ENCODE peak calls at places on chromosomes 4 and X, in eight cellular contexts. K is PC-9, S is ovary, G is endodermal cell, L is GM06990, A is sigmoid colon, J is esophagus squamous epithelium, U is lower lobe of right lung. P is an unnamed sample.

GRCh38 chr4:99868126-99868596 is 26.1 kb downstream of the LAMTOR3 start:
- DNase-seq in S (no peak), G (peak; percentile 51), U (no peak), K (no peak), L (no peak), J (no peak), A (no peak), P (no peak)

GRCh38 chr4:153267915-153268694 is 63.9 kb downstream of the TRIM2 start:
- DNase-seq in J (no peak), U (no peak), L (no peak), G (no peak), A (no peak), S (no peak), K (no peak), P (no peak)

GRCh38 chr4:141131738-141132688 is 1.3 kb downstream of the RNF150 start:
- DNase-seq in U (no peak), S (peak; percentile 56), J (no peak), A (peak; percentile 73), G (peak; percentile 74), K (no peak), L (peak; percentile 18), P (peak; percentile 85)

GRCh38 chrX:17023670-17024069 is 77.2 kb downstream of the REPS2 start:
- DNase-seq in K (no peak), U (no peak), L (no peak), S (no peak), J (no peak), A (no peak), G (no peak), P (no peak)

GRCh38 chr4:22607382-22607781 is 85.4 kb upstream of the GBA3 start:
- DNase-seq in A (peak; percentile 71), S (peak; percentile 28), G (peak; percentile 69), J (no peak), L (peak; percentile 28), U (no peak), K (no peak), P (peak; percentile 74)

GRCh38 chr4:150078041-150078995 is at the start of gene DCLK2:
- DNase-seq in S (peak; percentile 93), K (no peak), A (peak; percentile 94), G (peak; percentile 86), J (no peak), U (peak; percentile 76), L (peak; percentile 15), P (peak; percentile 91)

GRCh38 chrX:12949205-12949926 is 25.5 kb upstream of the TMSB4X start:
- DNase-seq in G (no peak), K (no peak), S (no peak), U (no peak), A (no peak), J (no peak), L (no peak), P (no peak)

GRCh38 chr4:120071192-120071795 is 4.6 kb upstream of the MAD2L1 start:
- DNase-seq in K (no peak), J (no peak), S (peak; percentile 52), G (peak; percentile 49), A (no peak), U (no peak), L (peak; percentile 15), P (no peak)

GRCh38 chr4:68373513-68373912 is 23.6 kb upstream of the YTHDC1 start:
- DNase-seq in J (no peak), L (peak; percentile 42), K (no peak), U (peak; percentile 75), A (peak; percentile 90), S (peak; percentile 76), G (peak; percentile 92), P (peak; percentile 87)

GRCh38 chr4:180828455-180829018 is 1414.7 kb upstream of the TENM3 start:
- DNase-seq in U (no peak), A (no peak), K (no peak), G (peak; percentile 48), L (no peak), S (no peak), J (no peak), P (no peak)

GRCh38 chrX:118271770-118272169 is 74.1 kb upstream of the WDR44 start:
- DNase-seq in S (no peak), L (no peak), U (no peak), J (no peak), G (no peak), A (no peak), K (no peak), P (no peak)

GRCh38 chr4:118308306-118309030 is 44.3 kb downstream of the PRSS12 start:
- DNase-seq in L (no peak), U (no peak), A (no peak), G (no peak), S (no peak), K (no peak), J (no peak), P (no peak)

GRCh38 chr4:7727727-7728126 is 211.9 kb downstream of the AFAP1 start:
- DNase-seq in J (no peak), A (no peak), S (no peak), U (no peak), G (no peak), K (no peak), L (no peak), P (no peak)

GRCh38 chr4:5069916-5070315 is 18.6 kb downstream of the STK32B start:
- DNase-seq in A (no peak), G (no peak), L (no peak), S (no peak), J (no peak), U (no peak), K (no peak), P (no peak)

GRCh38 chr4:168197926-168198325 is 105.6 kb downstream of the ANXA10 start:
- DNase-seq in G (no peak), A (no peak), L (no peak), U (no peak), J (no peak), S (no peak), K (no peak), P (no peak)

GRCh38 chr4:26150948-26151347 is 169.9 kb upstream of the RBPJ start:
- DNase-seq in L (no peak), G (no peak), K (no peak), S (no peak), U (no peak), J (no peak), A (no peak), P (no peak)

DNA sequence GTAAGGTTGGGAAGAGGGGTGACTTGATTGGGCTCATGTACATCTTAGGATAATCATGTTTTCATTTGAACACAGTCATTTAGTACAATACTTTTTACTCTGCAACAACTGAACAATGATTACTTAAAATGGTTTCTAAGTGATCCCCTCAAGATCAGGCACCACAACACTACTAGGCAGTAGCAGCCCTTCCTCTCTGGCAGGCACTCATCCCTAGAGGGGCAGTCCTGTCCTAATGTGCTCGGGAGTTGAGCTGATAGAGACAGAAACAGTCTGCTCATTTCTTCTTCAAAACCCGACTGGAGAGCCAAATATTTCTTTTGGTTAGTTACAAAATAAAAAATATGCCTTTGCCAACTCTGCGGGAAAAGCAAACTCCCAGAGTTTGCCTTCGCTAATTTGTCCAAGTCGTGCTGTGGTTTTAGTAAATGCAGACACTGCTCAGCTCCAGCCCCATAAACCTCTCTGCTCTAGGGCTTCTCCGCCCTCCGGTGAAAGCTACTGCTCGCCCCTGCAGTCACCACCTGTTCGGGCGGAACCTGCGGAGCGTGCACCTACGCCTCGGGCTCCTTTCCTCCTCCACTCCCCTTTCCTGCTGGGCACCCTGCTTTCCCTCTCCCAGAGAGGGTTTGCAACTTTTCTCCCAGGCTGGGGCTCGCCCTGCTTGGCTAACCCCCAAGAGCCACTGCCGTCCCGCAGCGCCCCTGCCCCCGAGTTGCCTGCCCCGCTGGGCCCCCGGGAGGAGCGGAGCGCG is 524 bp upstream of the NPNT start:
- DNase-seq in J (no peak), K (no peak), A (no peak), G (no peak), S (no peak), L (peak; percentile 17), U (peak; percentile 74), P (no peak)
- H3K4me3 ChIP-seq in J (peak overlapping the region; percentile 78), K (no peak overlapping the region), A (peak overlapping the region; percentile 47), G (peak overlapping the region; percentile 81), S (peak overlapping the region; percentile 41), L (peak overlapping the region; percentile 72), U (peak overlapping the region; percentile 73), P (peak overlapping the region; percentile 74)

DNA sequence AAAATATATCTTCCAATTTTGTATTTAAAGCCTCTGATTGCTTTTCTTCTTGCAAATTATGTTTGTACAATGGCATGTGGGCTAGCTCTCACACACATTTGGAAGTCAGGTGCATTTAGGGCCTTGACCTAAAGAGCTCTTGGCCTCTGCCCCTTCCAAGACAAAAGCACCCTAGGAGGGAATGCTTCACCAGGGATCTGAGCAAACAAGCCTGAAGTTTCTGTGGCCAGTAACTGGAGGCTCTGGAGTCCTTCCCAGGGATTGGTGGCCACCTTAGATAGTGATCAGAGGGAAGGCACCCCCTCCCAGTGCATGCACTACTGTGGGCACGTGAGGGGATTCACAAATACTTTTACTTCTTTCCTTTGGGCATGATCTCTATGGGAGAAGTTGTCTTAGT is 60.3 kb upstream of the DIPK2B start:
- DNase-seq in K (no peak), L (no peak), J (no peak), A (no peak), G (no peak), S (no peak), U (no peak), P (no peak)
- H3K4me3 ChIP-seq in K (no peak overlapping the region), L (no peak overlapping the region), J (no peak overlapping the region), A (no peak overlapping the region), G (no peak overlapping the region), S (no peak overlapping the region), U (no peak overlapping the region), P (no peak overlapping the region)

DNA sequence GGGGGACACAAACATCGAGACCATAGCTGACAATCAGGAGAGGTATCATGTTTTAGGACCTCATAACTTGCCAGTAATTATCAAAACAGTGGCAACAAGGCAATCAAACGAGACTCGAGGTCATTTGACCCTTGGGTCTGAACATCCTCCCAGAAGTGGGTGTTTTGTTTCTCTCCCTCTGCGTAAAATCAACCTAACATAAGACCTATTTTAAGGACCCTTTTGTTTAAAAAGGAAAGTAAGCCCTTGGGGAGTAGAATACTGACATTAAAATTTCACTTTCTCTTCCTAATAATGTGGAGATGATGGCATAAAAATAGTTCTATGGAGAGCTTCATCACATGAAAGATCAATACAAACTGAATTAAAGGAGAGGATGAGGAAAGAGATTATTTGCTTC is 106.2 kb upstream of the PUDP start:
- DNase-seq in K (no peak), U (no peak), G (no peak), L (peak; percentile 11), A (no peak), S (no peak), J (no peak), P (no peak)
- H3K4me3 ChIP-seq in K (no peak overlapping the region), U (no peak overlapping the region), G (no peak overlapping the region), L (no peak overlapping the region), A (no peak overlapping the region), S (no peak overlapping the region), J (no peak overlapping the region), P (no peak overlapping the region)

GRCh38 chrX:10482262-10482661 is 138.1 kb downstream of the MID1 start:
- DNase-seq in G (no peak), A (no peak), J (no peak), U (no peak), L (no peak), K (no peak), S (no peak), P (no peak)

GRCh38 chrX:10483191-10483808 is 137.1 kb downstream of the MID1 start:
- DNase-seq in K (no peak), G (no peak), S (peak; percentile 31), J (no peak), A (no peak), U (no peak), L (no peak), P (no peak)

GRCh38 chrX:10484683-10485247 is 135.6 kb downstream of the MID1 start:
- DNase-seq in U (no peak), L (no peak), S (no peak), G (no peak), J (no peak), K (no peak), A (no peak), P (no peak)

GRCh38 chrX:10485331-10485730 is 135.1 kb downstream of the MID1 start:
- DNase-seq in J (no peak), U (no peak), S (no peak), L (no peak), A (no peak), G (no peak), K (no peak), P (no peak)

GRCh38 chrX:10482708-10483107 is 137.7 kb downstream of the MID1 start:
- DNase-seq in G (no peak), K (no peak), U (no peak), L (no peak), J (no peak), S (no peak), A (no peak), P (no peak)
- H3K4me3 ChIP-seq in G (no peak overlapping the region), K (no peak overlapping the region), U (no peak overlapping the region), L (no peak overlapping the region), J (no peak overlapping the region), S (no peak overlapping the region), A (no peak overlapping the region), P (no peak overlapping the region)